ENCODE peak calls at places on chromosome 11, in six cellular contexts. One of them, this sample, is unnamed.

GRCh38 chr11:3165152-3165705 is at the start of gene OSBPL5:
- DNase-seq in uterus: peak; percentile 79
- DNase-seq in lower lobe of right lung: peak; percentile 83
- DNase-seq in psoas muscle: peak; percentile 81
- DNase-seq in H4: peak; percentile 54
- DNase-seq in heart right ventricle: peak; percentile 85
- DNase-seq in this sample: peak; percentile 88

GRCh38 chr11:64854534-64855502 is 10.4 kb upstream of the CDC42BPG start:
- DNase-seq in uterus: peak; percentile 88
- DNase-seq in lower lobe of right lung: peak; percentile 86
- DNase-seq in psoas muscle: peak; percentile 93
- DNase-seq in H4: peak; percentile 95
- DNase-seq in heart right ventricle: peak; percentile 80
- DNase-seq in this sample: peak; percentile 88

GRCh38 chr11:57082125-57082524 is 93.4 kb downstream of the OR5AK2 start:
- DNase-seq in uterus: no peak
- DNase-seq in lower lobe of right lung: no peak
- DNase-seq in psoas muscle: no peak
- DNase-seq in H4: no peak
- DNase-seq in heart right ventricle: no peak
- DNase-seq in this sample: no peak

GRCh38 chr11:123041185-123041584 is 20.8 kb downstream of the HSPA8 start:
- DNase-seq in uterus: no peak
- DNase-seq in lower lobe of right lung: no peak
- DNase-seq in psoas muscle: no peak
- DNase-seq in H4: no peak
- DNase-seq in heart right ventricle: no peak
- DNase-seq in this sample: no peak

GRCh38 chr11:14270690-14271542 is 88.1 kb downstream of the RRAS2 start:
- DNase-seq in uterus: no peak
- DNase-seq in lower lobe of right lung: no peak
- DNase-seq in psoas muscle: no peak
- DNase-seq in H4: no peak
- DNase-seq in heart right ventricle: no peak
- DNase-seq in this sample: no peak

GRCh38 chr11:125055107-125055715 is 7.9 kb upstream of the SLC37A2 start:
- DNase-seq in uterus: no peak
- DNase-seq in lower lobe of right lung: no peak
- DNase-seq in psoas muscle: no peak
- DNase-seq in H4: no peak
- DNase-seq in heart right ventricle: no peak
- DNase-seq in this sample: no peak

GRCh38 chr11:15667127-15667725 is 552.5 kb downstream of the INSC start:
- DNase-seq in uterus: no peak
- DNase-seq in lower lobe of right lung: no peak
- DNase-seq in psoas muscle: no peak
- DNase-seq in H4: no peak
- DNase-seq in heart right ventricle: no peak
- DNase-seq in this sample: no peak

GRCh38 chr11:128667873-128668272 is 26.0 kb upstream of the FLI1 start:
- DNase-seq in uterus: no peak
- DNase-seq in lower lobe of right lung: no peak
- DNase-seq in psoas muscle: no peak
- DNase-seq in H4: no peak
- DNase-seq in heart right ventricle: no peak
- DNase-seq in this sample: no peak

GRCh38 chr11:34940026-34940677 is 23.7 kb downstream of the PDHX start:
- DNase-seq in uterus: no peak
- DNase-seq in lower lobe of right lung: no peak
- DNase-seq in psoas muscle: no peak
- DNase-seq in H4: no peak
- DNase-seq in heart right ventricle: no peak
- DNase-seq in this sample: no peak

GRCh38 chr11:134101292-134101691 is 32.4 kb downstream of the JAM3 start:
- DNase-seq in uterus: no peak
- DNase-seq in lower lobe of right lung: no peak
- DNase-seq in psoas muscle: no peak
- DNase-seq in H4: no peak
- DNase-seq in heart right ventricle: no peak
- DNase-seq in this sample: no peak

GRCh38 chr11:33542921-33543320 is 157.7 kb downstream of the C11orf91 start:
- DNase-seq in uterus: peak; percentile 17
- DNase-seq in lower lobe of right lung: peak; percentile 58
- DNase-seq in psoas muscle: peak; percentile 37
- DNase-seq in H4: peak; percentile 61
- DNase-seq in heart right ventricle: peak; percentile 46
- DNase-seq in this sample: peak; percentile 57

GRCh38 chr11:69657911-69658605 is 17.1 kb downstream of the LTO1 start:
- DNase-seq in uterus: no peak
- DNase-seq in lower lobe of right lung: peak; percentile 38
- DNase-seq in psoas muscle: no peak
- DNase-seq in H4: no peak
- DNase-seq in heart right ventricle: no peak
- DNase-seq in this sample: no peak

GRCh38 chr11:55357560-55358184 is 10.1 kb upstream of the OR4A15 start:
- DNase-seq in uterus: no peak
- DNase-seq in lower lobe of right lung: no peak
- DNase-seq in psoas muscle: no peak
- DNase-seq in H4: no peak
- DNase-seq in heart right ventricle: no peak
- DNase-seq in this sample: no peak

GRCh38 chr11:119218141-119218878 is 12.2 kb downstream of the CBL start:
- DNase-seq in uterus: no peak
- DNase-seq in lower lobe of right lung: no peak
- DNase-seq in psoas muscle: no peak
- DNase-seq in H4: peak; percentile 54
- DNase-seq in heart right ventricle: no peak
- DNase-seq in this sample: no peak

GRCh38 chr11:86940122-86940777 is 14.9 kb downstream of the FZD4 start:
- DNase-seq in uterus: peak; percentile 78
- DNase-seq in lower lobe of right lung: no peak
- DNase-seq in psoas muscle: peak; percentile 69
- DNase-seq in H4: peak; percentile 60
- DNase-seq in heart right ventricle: peak; percentile 39
- DNase-seq in this sample: peak; percentile 69

GRCh38 chr11:360326-361280 is 8.7 kb upstream of the B4GALNT4 start:
- DNase-seq in uterus: no peak
- DNase-seq in lower lobe of right lung: no peak
- DNase-seq in psoas muscle: no peak
- DNase-seq in H4: no peak
- DNase-seq in heart right ventricle: no peak
- DNase-seq in this sample: peak; percentile 26

GRCh38 chr11:67256477-67256876 is 9.8 kb upstream of the GRK2 start:
- DNase-seq in uterus: no peak
- DNase-seq in lower lobe of right lung: no peak
- DNase-seq in psoas muscle: no peak
- DNase-seq in H4: no peak
- DNase-seq in heart right ventricle: no peak
- DNase-seq in this sample: no peak

GRCh38 chr11:36265793-36266628 is 23.2 kb downstream of the COMMD9 start:
- DNase-seq in uterus: peak; percentile 56
- DNase-seq in lower lobe of right lung: peak; percentile 63
- DNase-seq in psoas muscle: peak; percentile 42
- DNase-seq in H4: peak; percentile 63
- DNase-seq in heart right ventricle: peak; percentile 56
- DNase-seq in this sample: peak; percentile 65

GRCh38 chr11:70778828-70779365 is 380.6 kb downstream of the CTTN start:
- DNase-seq in uterus: no peak
- DNase-seq in lower lobe of right lung: no peak
- DNase-seq in psoas muscle: no peak
- DNase-seq in H4: no peak
- DNase-seq in heart right ventricle: no peak
- DNase-seq in this sample: no peak

GRCh38 chr11:7892059-7892699 is 38.9 kb downstream of the OR10A6 start:
- DNase-seq in uterus: no peak
- DNase-seq in lower lobe of right lung: no peak
- DNase-seq in psoas muscle: no peak
- DNase-seq in H4: no peak
- DNase-seq in heart right ventricle: no peak
- DNase-seq in this sample: no peak

GRCh38 chr11:70745936-70746335 is 347.6 kb downstream of the CTTN start:
- DNase-seq in uterus: no peak
- DNase-seq in lower lobe of right lung: peak; percentile 13
- DNase-seq in psoas muscle: no peak
- DNase-seq in H4: no peak
- DNase-seq in heart right ventricle: no peak
- DNase-seq in this sample: no peak

GRCh38 chr11:72330131-72330727 is 86.3 kb upstream of the PHOX2A start:
- DNase-seq in uterus: no peak
- DNase-seq in lower lobe of right lung: no peak
- DNase-seq in psoas muscle: no peak
- DNase-seq in H4: no peak
- DNase-seq in heart right ventricle: no peak
- DNase-seq in this sample: no peak

GRCh38 chr11:131688056-131688693 is 317.8 kb downstream of the NTM start:
- DNase-seq in uterus: no peak
- DNase-seq in lower lobe of right lung: peak; percentile 62
- DNase-seq in psoas muscle: peak; percentile 51
- DNase-seq in H4: peak; percentile 28
- DNase-seq in heart right ventricle: peak; percentile 58
- DNase-seq in this sample: peak; percentile 72

GRCh38 chr11:64180871-64181270 is 5.1 kb upstream of the STIP1 start:
- DNase-seq in uterus: no peak
- DNase-seq in lower lobe of right lung: no peak
- DNase-seq in psoas muscle: no peak
- DNase-seq in H4: no peak
- DNase-seq in heart right ventricle: no peak
- DNase-seq in this sample: no peak

GRCh38 chr11:11243790-11244469 is 109.1 kb downstream of the CSNK2A3 start:
- DNase-seq in uterus: peak; percentile 67
- DNase-seq in lower lobe of right lung: no peak
- DNase-seq in psoas muscle: peak; percentile 34
- DNase-seq in H4: no peak
- DNase-seq in heart right ventricle: peak; percentile 46
- DNase-seq in this sample: peak; percentile 66

GRCh38 chr11:70005107-70005818 is 72.9 kb upstream of the ANO1 start:
- DNase-seq in uterus: no peak
- DNase-seq in lower lobe of right lung: no peak
- DNase-seq in psoas muscle: no peak
- DNase-seq in H4: peak; percentile 76
- DNase-seq in heart right ventricle: no peak
- DNase-seq in this sample: no peak

GRCh38 chr11:2467695-2468055 is 22.9 kb downstream of the KCNQ1 start:
- DNase-seq in uterus: no peak
- DNase-seq in lower lobe of right lung: no peak
- DNase-seq in psoas muscle: no peak
- DNase-seq in H4: no peak
- DNase-seq in heart right ventricle: no peak
- DNase-seq in this sample: peak; percentile 24

GRCh38 chr11:15780837-15781236 is 575.5 kb downstream of the SOX6 start:
- DNase-seq in uterus: no peak
- DNase-seq in lower lobe of right lung: no peak
- DNase-seq in psoas muscle: no peak
- DNase-seq in H4: no peak
- DNase-seq in heart right ventricle: no peak
- DNase-seq in this sample: no peak

GRCh38 chr11:8766043-8766992 is 83.7 kb downstream of the RPL27A start:
- DNase-seq in uterus: no peak
- DNase-seq in lower lobe of right lung: no peak
- DNase-seq in psoas muscle: no peak
- DNase-seq in H4: no peak
- DNase-seq in heart right ventricle: no peak
- DNase-seq in this sample: no peak

GRCh38 chr11:128473631-128474030 is 113.7 kb downstream of the ETS1 start:
- DNase-seq in uterus: no peak
- DNase-seq in lower lobe of right lung: no peak
- DNase-seq in psoas muscle: no peak
- DNase-seq in H4: no peak
- DNase-seq in heart right ventricle: no peak
- DNase-seq in this sample: no peak

GRCh38 chr11:96014234-96014633 is 90.3 kb upstream of the MTMR2 start:
- DNase-seq in uterus: no peak
- DNase-seq in lower lobe of right lung: no peak
- DNase-seq in psoas muscle: no peak
- DNase-seq in H4: peak; percentile 73
- DNase-seq in heart right ventricle: no peak
- DNase-seq in this sample: no peak

GRCh38 chr11:94938399-94939055 is 34.8 kb downstream of the CWC15 start:
- DNase-seq in uterus: peak; percentile 79
- DNase-seq in lower lobe of right lung: peak; percentile 57
- DNase-seq in psoas muscle: peak; percentile 79
- DNase-seq in H4: no peak
- DNase-seq in heart right ventricle: peak; percentile 76
- DNase-seq in this sample: peak; percentile 84

GRCh38 chr11:3995949-3996554 is 98.5 kb upstream of the RRM1 start:
- DNase-seq in uterus: no peak
- DNase-seq in lower lobe of right lung: no peak
- DNase-seq in psoas muscle: no peak
- DNase-seq in H4: no peak
- DNase-seq in heart right ventricle: no peak
- DNase-seq in this sample: no peak

GRCh38 chr11:103055174-103055890 is 36.6 kb downstream of the DCUN1D5 start:
- DNase-seq in uterus: no peak
- DNase-seq in lower lobe of right lung: no peak
- DNase-seq in psoas muscle: no peak
- DNase-seq in H4: peak; percentile 52
- DNase-seq in heart right ventricle: no peak
- DNase-seq in this sample: no peak

GRCh38 chr11:84812351-84813083 is 814.6 kb downstream of the DLG2 start:
- DNase-seq in uterus: no peak
- DNase-seq in lower lobe of right lung: no peak
- DNase-seq in psoas muscle: no peak
- DNase-seq in H4: no peak
- DNase-seq in heart right ventricle: no peak
- DNase-seq in this sample: no peak

GRCh38 chr11:82683029-82683428 is 50.6 kb downstream of the FAM181B start:
- DNase-seq in uterus: no peak
- DNase-seq in lower lobe of right lung: no peak
- DNase-seq in psoas muscle: no peak
- DNase-seq in H4: no peak
- DNase-seq in heart right ventricle: no peak
- DNase-seq in this sample: no peak

GRCh38 chr11:61071208-61071681 is 31.0 kb upstream of the CD5 start:
- DNase-seq in uterus: no peak
- DNase-seq in lower lobe of right lung: no peak
- DNase-seq in psoas muscle: no peak
- DNase-seq in H4: no peak
- DNase-seq in heart right ventricle: no peak
- DNase-seq in this sample: no peak

GRCh38 chr11:124198852-124199389 is 15.8 kb downstream of the OR10D3 start:
- DNase-seq in uterus: no peak
- DNase-seq in lower lobe of right lung: no peak
- DNase-seq in psoas muscle: no peak
- DNase-seq in H4: no peak
- DNase-seq in heart right ventricle: no peak
- DNase-seq in this sample: no peak

GRCh38 chr11:119363874-119364590 is 17.5 kb downstream of the USP2 start:
- DNase-seq in uterus: peak; percentile 53
- DNase-seq in lower lobe of right lung: peak; percentile 70
- DNase-seq in psoas muscle: peak; percentile 73
- DNase-seq in H4: no peak
- DNase-seq in heart right ventricle: peak; percentile 79
- DNase-seq in this sample: peak; percentile 79

GRCh38 chr11:118212781-118213565 is 11.8 kb downstream of the JAML start:
- DNase-seq in uterus: no peak
- DNase-seq in lower lobe of right lung: no peak
- DNase-seq in psoas muscle: no peak
- DNase-seq in H4: no peak
- DNase-seq in heart right ventricle: no peak
- DNase-seq in this sample: no peak